ENCODE peak calls at places on chromosomes 6 and 20, in eight cellular contexts. L is dorsolateral prefrontal cortex; H is WTC11; S is astrocyte of the cerebellum; K is CD4-positive, alpha-beta T cell; W is endothelial cell of umbilical vein; V is progenitor cell of endocrine pancreas; J is brain microvascular endothelial cell. O is an unnamed sample.

GRCh38 chr6:56101141-56101553 is 146.2 kb downstream of the COL21A1 start:
- DNase-seq in L (no peak), K (no peak), V (no peak), W (no peak), J (peak), H (no peak), S (peak), O (no peak)

GRCh38 chr6:90121982-90122381 is 174.7 kb downstream of the BACH2 start:
- DNase-seq in H (no peak), K (no peak), L (no peak), S (no peak), J (no peak), V (no peak), W (no peak), O (peak)

GRCh38 chr20:16701296-16701695 is 28.5 kb upstream of the SNRPB2 start:
- DNase-seq in H (peak), J (no peak), L (no peak), W (peak), K (no peak), S (no peak), V (no peak), O (peak)

GRCh38 chr6:73367761-73368355 is 1.8 kb downstream of the OOEP start:
- DNase-seq in L (no peak), J (no peak), S (no peak), W (no peak), K (no peak), H (no peak), V (no peak), O (no peak)

GRCh38 chr20:44412402-44413144 is 57.1 kb downstream of the HNF4A start:
- DNase-seq in S (no peak), H (no peak), V (no peak), W (no peak), L (no peak), K (no peak), J (no peak), O (no peak)

GRCh38 chr6:107999341-107999740 is 41.3 kb upstream of the SEC63 start:
- DNase-seq in S (no peak), K (no peak), J (no peak), W (no peak), H (no peak), V (no peak), L (no peak), O (no peak)

GRCh38 chr6:160427312-160428068 is 79.3 kb downstream of the SLC22A3 start:
- DNase-seq in S (no peak), L (no peak), J (no peak), W (no peak), V (no peak), K (no peak), H (no peak), O (no peak)

GRCh38 chr6:89487864-89488263 is 54.9 kb downstream of the ANKRD6 start:
- DNase-seq in K (no peak), J (no peak), V (no peak), S (no peak), H (no peak), L (no peak), W (no peak), O (peak)

GRCh38 chr6:165858571-165858970 is 195.5 kb upstream of the PDE10A start:
- DNase-seq in W (no peak), S (no peak), H (no peak), L (no peak), J (peak), K (no peak), V (no peak), O (no peak)

GRCh38 chr6:109079981-109080380 is 14.7 kb downstream of the SESN1 start:
- DNase-seq in L (peak), J (no peak), K (no peak), V (no peak), H (no peak), W (no peak), S (no peak), O (no peak)

GRCh38 chr20:4192378-4193048 is 177.2 kb upstream of the RNF24 start:
- DNase-seq in K (no peak), W (no peak), V (no peak), J (peak), H (no peak), S (no peak), L (no peak), O (no peak)

GRCh38 chr6:137923866-137924616 is 57.0 kb downstream of the TNFAIP3 start:
- DNase-seq in S (no peak), L (no peak), V (no peak), H (no peak), W (no peak), K (no peak), J (no peak), O (no peak)

GRCh38 chr6:73032586-73032985 is 192.7 kb downstream of the KHDC1L start:
- DNase-seq in V (no peak), W (no peak), L (no peak), H (no peak), S (peak), K (no peak), J (no peak), O (no peak)

GRCh38 chr20:36645998-36646397 is at the start of gene SLA2:
- DNase-seq in W (no peak), V (no peak), H (no peak), L (no peak), J (no peak), S (no peak), K (peak), O (peak)

GRCh38 chr20:50034567-50035170 is 51.9 kb downstream of the SNAI1 start:
- DNase-seq in V (no peak), L (no peak), W (peak), H (no peak), K (no peak), S (no peak), J (no peak), O (no peak)

GRCh38 chr6:113809818-113810217 is 47.3 kb upstream of the MARCKS start:
- DNase-seq in H (no peak), J (no peak), V (no peak), W (no peak), S (no peak), L (no peak), K (no peak), O (no peak)

GRCh38 chr20:55761787-55762186 is 243.5 kb downstream of the CBLN4 start:
- DNase-seq in W (no peak), L (no peak), S (no peak), J (no peak), V (no peak), K (no peak), H (no peak), O (no peak)

GRCh38 chr6:36679043-36679821 is 718 bp downstream of the CDKN1A start:
- DNase-seq in J (no peak), L (peak), K (no peak), S (no peak), V (peak), W (peak), H (peak), O (no peak)

GRCh38 chr6:125789576-125790402 is 971 bp upstream of the NCOA7 start:
- DNase-seq in W (peak), J (peak), H (peak), S (no peak), L (peak), V (no peak), K (peak), O (peak)

GRCh38 chr6:138485005-138485545 is 14.2 kb downstream of the NHSL1 start:
- DNase-seq in H (no peak), V (no peak), W (no peak), K (no peak), L (no peak), J (no peak), S (no peak), O (no peak)

GRCh38 chr6:7561153-7561964 is 19.9 kb downstream of the DSP start:
- DNase-seq in S (no peak), W (no peak), V (peak), K (no peak), L (no peak), H (no peak), J (no peak), O (no peak)

GRCh38 chr6:1705183-1705582 is 95.5 kb downstream of the FOXC1 start:
- DNase-seq in L (no peak), S (no peak), V (no peak), K (no peak), W (no peak), J (no peak), H (no peak), O (no peak)

GRCh38 chr20:34562643-34563042 is 4.1 kb downstream of the MAP1LC3A start:
- DNase-seq in W (peak), S (no peak), H (peak), J (no peak), K (no peak), V (no peak), L (no peak), O (peak)

GRCh38 chr6:145071836-145072235 is 663.5 kb downstream of the EPM2A start:
- DNase-seq in V (no peak), S (peak), W (no peak), J (peak), L (no peak), H (no peak), K (no peak), O (no peak)

GRCh38 chr6:134519456-134519855 is 201.5 kb upstream of the SGK1 start:
- DNase-seq in V (no peak), K (no peak), W (peak), L (no peak), H (no peak), J (peak), S (no peak), O (peak)

GRCh38 chr6:33392168-33392947 is 735 bp downstream of the KIFC1 start:
- DNase-seq in L (no peak), V (no peak), K (no peak), H (no peak), S (no peak), J (no peak), W (peak), O (no peak)

GRCh38 chr6:2410982-2411381 is 165.6 kb upstream of the GMDS start:
- DNase-seq in K (no peak), H (no peak), W (no peak), J (no peak), S (no peak), L (no peak), V (no peak), O (no peak)

GRCh38 chr6:70686548-70687133 is 19.0 kb downstream of the SMAP1 start:
- DNase-seq in S (peak), W (peak), L (no peak), J (peak), V (no peak), K (no peak), H (no peak), O (no peak)

GRCh38 chr6:32837651-32838113 is 857 bp downstream of the TAP2 start:
- DNase-seq in S (no peak), K (no peak), V (no peak), J (no peak), H (no peak), W (no peak), L (no peak), O (no peak)

GRCh38 chr6:62612526-62612925 is 326.5 kb upstream of the KHDRBS2 start:
- DNase-seq in S (no peak), W (no peak), V (no peak), K (no peak), H (no peak), J (no peak), L (no peak), O (no peak)

GRCh38 chr6:152112503-152113261 is 305.2 kb downstream of the ESR1 start:
- DNase-seq in L (no peak), H (no peak), K (no peak), V (no peak), S (no peak), W (peak), J (no peak), O (no peak)

GRCh38 chr6:30325150-30325872 is 1.4 kb upstream of the TRIM39 start:
- DNase-seq in K (peak), V (no peak), H (peak), L (peak), J (peak), W (peak), S (no peak), O (peak)

GRCh38 chr6:121794630-121795029 is 359.2 kb downstream of the GJA1 start:
- DNase-seq in W (peak), V (no peak), L (no peak), H (no peak), S (peak), J (peak), K (no peak), O (no peak)

GRCh38 chr20:46228671-46229070 is 79.6 kb downstream of the CDH22 start:
- DNase-seq in W (no peak), K (no peak), V (no peak), J (no peak), L (no peak), S (no peak), H (no peak), O (no peak)

GRCh38 chr6:47004458-47004857 is 37.7 kb downstream of the ADGRF1 start:
- DNase-seq in W (no peak), V (no peak), K (no peak), J (no peak), L (no peak), S (no peak), H (no peak), O (no peak)

GRCh38 chr6:149439626-149440025 is 39.6 kb downstream of the SUMO4 start:
- DNase-seq in W (no peak), L (no peak), S (no peak), V (no peak), K (no peak), J (no peak), H (no peak), O (no peak)

GRCh38 chr20:25085756-25086495 is 4.0 kb upstream of the VSX1 start:
- DNase-seq in H (no peak), L (no peak), K (no peak), V (no peak), S (no peak), W (no peak), J (no peak), O (no peak)

GRCh38 chr6:101830501-101831031 is 437.1 kb downstream of the GRIK2 start:
- DNase-seq in V (no peak), W (no peak), J (peak), H (no peak), S (peak), L (no peak), K (no peak), O (no peak)

GRCh38 chr20:51372176-51372803 is 170.2 kb downstream of the NFATC2 start:
- DNase-seq in J (peak), W (peak), H (peak), K (peak), L (peak), V (peak), S (peak), O (peak)

DNA sequence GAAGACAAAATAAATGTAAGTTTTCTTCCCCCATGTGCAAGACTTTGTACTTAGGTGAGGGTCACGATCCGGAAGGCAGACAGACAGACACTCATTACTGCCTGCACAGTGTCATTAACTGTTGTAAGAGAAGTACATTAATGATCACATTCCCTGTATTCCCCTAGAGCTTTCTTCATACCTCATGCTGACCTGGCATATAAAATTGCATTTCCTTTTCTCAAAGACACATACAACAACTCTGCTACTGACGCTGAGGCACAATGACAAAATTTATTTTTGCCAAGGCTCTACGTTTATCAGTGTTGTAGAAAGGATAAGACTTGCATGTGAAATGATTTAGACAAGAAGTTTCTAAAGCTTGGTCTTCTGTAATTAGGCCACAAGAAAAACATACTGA is 3.0 kb upstream of the SYCP2 start:
- DNase-seq in W (no peak), L (no peak), K (no peak), H (no peak), V (no peak), J (no peak), S (no peak), O (no peak)
- TF ChIP-seq CTCF in W (no peak), L (no peak), K (no peak), H (no peak), V (no peak), J (no peak), S (no peak), O (no peak)

GRCh38 chr6:14513726-14514125 is 396.2 kb downstream of the CD83 start:
- DNase-seq in K (no peak), L (no peak), V (no peak), H (no peak), S (no peak), J (no peak), W (no peak), O (no peak)

GRCh38 chr6:14512246-14512645 is 394.7 kb downstream of the CD83 start:
- DNase-seq in K (no peak), L (no peak), S (no peak), V (no peak), W (no peak), J (no peak), H (no peak), O (no peak)

GRCh38 chr6:14511192-14511591 is 393.6 kb downstream of the CD83 start:
- DNase-seq in W (no peak), V (no peak), K (no peak), J (no peak), L (no peak), S (no peak), H (no peak), O (no peak)

GRCh38 chr6:14506656-14507242 is 389.2 kb downstream of the CD83 start:
- DNase-seq in L (no peak), S (no peak), J (no peak), V (no peak), K (no peak), H (no peak), W (no peak), O (no peak)

DNA sequence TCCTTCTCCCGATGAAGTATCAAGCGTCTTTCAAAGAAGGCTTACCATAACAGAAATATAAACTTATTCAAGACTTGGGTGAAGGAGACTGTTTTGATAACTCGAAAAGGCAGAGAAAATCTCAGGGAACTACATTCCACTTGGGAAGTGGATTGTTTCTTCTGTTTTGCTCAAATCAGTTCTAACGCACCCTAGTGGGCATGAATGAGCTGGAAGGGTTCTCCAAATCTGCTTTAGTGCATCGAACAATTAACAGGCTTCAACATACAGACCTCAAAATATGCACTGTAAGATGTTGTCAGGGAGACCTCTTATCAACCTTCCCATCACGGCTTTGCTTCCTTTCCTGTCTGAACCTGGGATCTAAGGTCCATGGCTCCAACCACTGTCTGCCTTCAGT is 392.5 kb downstream of the CD83 start:
- DNase-seq in W (no peak), H (no peak), S (no peak), K (no peak), J (no peak), V (no peak), L (no peak), O (no peak)
- TF ChIP-seq CTCF in W (no peak), H (no peak), S (no peak), K (no peak), J (peak), V (no peak), L (no peak), O (no peak)

GRCh38 chr6:35177586-35177985 is 36.2 kb upstream of the SCUBE3 start:
- DNase-seq in S (no peak), H (no peak), V (no peak), K (no peak), J (no peak), W (no peak), L (no peak), O (no peak)

GRCh38 chr6:35177139-35177538 is 36.0 kb upstream of the TCP11 start:
- DNase-seq in H (no peak), W (no peak), L (no peak), K (no peak), V (no peak), S (no peak), J (no peak), O (no peak)

GRCh38 chr6:35181313-35181932 is 32.3 kb upstream of the SCUBE3 start:
- DNase-seq in L (no peak), W (no peak), V (no peak), J (no peak), S (no peak), K (no peak), H (no peak), O (no peak)

GRCh38 chr6:35178012-35178411 is 35.7 kb upstream of the SCUBE3 start:
- DNase-seq in H (no peak), K (no peak), L (no peak), S (no peak), J (no peak), W (no peak), V (no peak), O (no peak)

GRCh38 chr6:35178932-35179832 is 34.6 kb upstream of the SCUBE3 start:
- DNase-seq in L (no peak), W (no peak), K (no peak), S (no peak), J (no peak), H (peak), V (no peak), O (no peak)
- TF ChIP-seq CTCF in L (no peak), W (no peak), K (no peak), S (no peak), J (peak), H (no peak), V (no peak), O (no peak)

GRCh38 chr20:40156600-40157307 is 532.3 kb downstream of the MAFB start:
- DNase-seq in L (no peak), J (no peak), W (no peak), H (no peak), S (no peak), V (no peak), K (no peak), O (peak)

GRCh38 chr20:40154514-40154913 is 534.5 kb downstream of the MAFB start:
- DNase-seq in W (no peak), K (no peak), L (no peak), J (no peak), V (no peak), H (no peak), S (no peak), O (no peak)

GRCh38 chr20:40160151-40160550 is 528.9 kb downstream of the MAFB start:
- DNase-seq in J (peak), W (peak), L (no peak), H (peak), V (peak), K (no peak), S (peak), O (peak)
- TF ChIP-seq CTCF in J (peak), W (peak), L (peak), H (peak), V (peak), K (no peak), S (peak), O (peak)

DNA sequence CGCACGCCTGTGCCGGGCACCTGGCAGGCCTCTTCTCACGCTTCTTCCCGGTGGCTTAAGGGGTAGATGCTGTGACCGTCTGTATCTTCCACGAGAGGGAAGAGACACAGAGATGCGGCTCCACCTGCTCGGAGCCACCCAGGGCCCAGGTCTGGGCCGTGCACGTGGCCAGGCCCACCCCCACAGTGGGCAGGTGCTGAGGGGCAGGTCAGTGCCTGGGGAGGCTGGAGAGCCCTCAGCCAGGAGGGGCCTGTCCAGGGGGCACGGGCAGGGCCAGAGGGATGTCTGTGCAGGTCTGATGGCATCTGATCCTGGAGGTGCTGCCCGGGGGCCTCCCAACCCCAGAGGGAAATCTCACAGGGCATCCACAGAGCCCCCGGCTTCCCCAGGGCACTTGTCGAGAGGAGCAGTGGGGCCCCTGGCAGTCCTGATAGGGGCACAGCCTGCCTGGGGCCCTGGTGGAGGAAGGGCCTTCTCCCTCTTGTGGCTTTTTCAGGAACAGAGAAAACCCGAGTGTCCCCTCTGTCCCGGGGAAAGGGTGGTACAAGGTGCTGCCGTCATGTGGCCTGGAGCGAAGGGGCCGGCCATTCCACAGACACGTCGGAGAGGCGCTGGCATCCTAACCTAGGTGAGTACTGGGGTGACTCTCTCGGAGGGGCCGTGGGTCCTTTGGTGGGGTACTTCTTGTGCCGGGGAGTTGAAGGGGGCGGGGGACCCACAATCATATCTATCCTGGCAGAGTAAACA is 50.2 kb upstream of the CHRNA4 start:
- DNase-seq in W (no peak), V (no peak), H (no peak), S (no peak), L (no peak), K (no peak), J (no peak), O (no peak)
- TF ChIP-seq CTCF in W (no peak), V (no peak), H (no peak), S (no peak), L (no peak), K (no peak), J (no peak), O (no peak)

GRCh38 chr20:23245553-23246128 is 105.0 kb upstream of the NXT1 start:
- DNase-seq in W (peak), S (no peak), L (no peak), J (no peak), H (peak), V (peak), K (no peak), O (peak)
- TF ChIP-seq CTCF in W (peak), S (peak), L (peak), J (peak), H (peak), V (peak), K (no peak), O (no peak)